ENCODE peak calls at places on chromosomes 7 and 10, in ten cellular contexts. C is mesothelial cell of epicardium; E is CD8-positive, alpha-beta T cell; O is GM20000; T is astrocyte of the spinal cord; L is SK-N-SH; J is neural progenitor cell; W is cardiac fibroblast; M is mucosa of descending colon; N is gastrocnemius medialis. Q is an unnamed sample.

GRCh38 chr7:98617051-98617959 is at the start of gene NPTX2:
- DNase-seq in C (no peak), E (no peak), O (peak), T (no peak), L (peak), J (peak), W (peak), M (peak), N (peak), Q (peak)

GRCh38 chr7:30618080-30618676 is 23.5 kb downstream of the GARS1 start:
- DNase-seq in C (no peak), E (no peak), O (no peak), T (no peak), L (no peak), J (no peak), W (no peak), M (no peak), N (no peak), Q (no peak)

GRCh38 chr7:159023216-159023615 is 121.5 kb downstream of the VIPR2 start:
- DNase-seq in C (no peak), E (no peak), O (no peak), T (no peak), L (no peak), J (no peak), W (no peak), M (no peak), N (no peak), Q (no peak)

GRCh38 chr7:157817944-157818700 is 481.3 kb downstream of the DNAJB6 start:
- DNase-seq in C (no peak), E (no peak), O (no peak), T (no peak), L (no peak), J (no peak), W (no peak), M (no peak), N (no peak), Q (no peak)

GRCh38 chr7:70787275-70787674 is 344.7 kb upstream of the GALNT17 start:
- DNase-seq in C (no peak), E (no peak), O (no peak), T (no peak), L (no peak), J (no peak), W (no peak), M (no peak), N (no peak), Q (peak)

GRCh38 chr7:1154172-1154739 is 5.7 kb downstream of the ZFAND2A start:
- DNase-seq in C (no peak), E (no peak), O (no peak), T (no peak), L (no peak), J (no peak), W (no peak), M (no peak), N (no peak), Q (no peak)

GRCh38 chr10:132709471-132709951 is 76.4 kb downstream of the NKX6-2 start:
- DNase-seq in C (peak), E (no peak), O (no peak), T (no peak), L (no peak), J (no peak), W (no peak), M (no peak), N (no peak), Q (no peak)

GRCh38 chr7:91720255-91720937 is 160.1 kb downstream of the MTERF1 start:
- DNase-seq in C (no peak), E (no peak), O (no peak), T (peak), L (no peak), J (no peak), W (peak), M (no peak), N (no peak), Q (no peak)

GRCh38 chr10:89206402-89207180 is 526 bp downstream of the CH25H start:
- DNase-seq in C (no peak), E (no peak), O (peak), T (no peak), L (peak), J (no peak), W (peak), M (peak), N (no peak), Q (peak)

GRCh38 chr10:96292971-96293909 is 11.0 kb upstream of the DNTT start:
- DNase-seq in C (no peak), E (no peak), O (peak), T (peak), L (peak), J (peak), W (peak), M (no peak), N (no peak), Q (no peak)

GRCh38 chr7:17108049-17108584 is 190.3 kb upstream of the AHR start:
- DNase-seq in C (no peak), E (no peak), O (no peak), T (no peak), L (no peak), J (no peak), W (no peak), M (no peak), N (no peak), Q (no peak)

GRCh38 chr10:114821915-114822770 is 563 bp downstream of the FHIP2A start:
- DNase-seq in C (peak), E (peak), O (peak), T (peak), L (peak), J (peak), W (peak), M (peak), N (peak), Q (peak)

GRCh38 chr7:35802649-35803048 is 1.8 kb downstream of the SEPTIN7 start:
- DNase-seq in C (no peak), E (no peak), O (peak), T (no peak), L (peak), J (peak), W (peak), M (no peak), N (no peak), Q (no peak)

GRCh38 chr7:129529643-129530042 is 27.3 kb downstream of the SMKR1 start:
- DNase-seq in C (no peak), E (no peak), O (no peak), T (no peak), L (no peak), J (no peak), W (no peak), M (no peak), N (no peak), Q (no peak)

GRCh38 chr7:84790873-84791272 is 396.0 kb downstream of the SEMA3D start:
- DNase-seq in C (no peak), E (no peak), O (no peak), T (no peak), L (no peak), J (no peak), W (peak), M (no peak), N (no peak), Q (no peak)

GRCh38 chr7:45978010-45978681 is 57.1 kb upstream of the IGFBP3 start:
- DNase-seq in C (no peak), E (no peak), O (no peak), T (peak), L (no peak), J (peak), W (peak), M (no peak), N (no peak), Q (no peak)

GRCh38 chr10:133008736-133009135 is 66.4 kb upstream of the CFAP46 start:
- DNase-seq in C (no peak), E (no peak), O (no peak), T (no peak), L (no peak), J (no peak), W (no peak), M (no peak), N (no peak), Q (no peak)

GRCh38 chr10:121753726-121754476 is 155.7 kb upstream of the FGFR2 start:
- DNase-seq in C (no peak), E (no peak), O (peak), T (peak), L (peak), J (no peak), W (peak), M (no peak), N (no peak), Q (no peak)

GRCh38 chr7:66880009-66880554 is 40.9 kb upstream of the TMEM248 start:
- DNase-seq in C (no peak), E (no peak), O (no peak), T (no peak), L (no peak), J (no peak), W (no peak), M (peak), N (no peak), Q (no peak)

GRCh38 chr7:132641238-132641637 is 65.0 kb upstream of the PLXNA4 start:
- DNase-seq in C (no peak), E (no peak), O (no peak), T (no peak), L (no peak), J (no peak), W (no peak), M (no peak), N (no peak), Q (no peak)

GRCh38 chr7:105992888-105993287 is 29.8 kb downstream of the CDHR3 start:
- DNase-seq in C (no peak), E (no peak), O (no peak), T (no peak), L (no peak), J (no peak), W (no peak), M (no peak), N (no peak), Q (no peak)
- TF ChIP-seq CTCF in C (no peak), E (no peak), O (no peak), T (no peak), L (no peak), J (no peak), W (no peak), M (no peak), N (no peak), Q (no peak)

DNA sequence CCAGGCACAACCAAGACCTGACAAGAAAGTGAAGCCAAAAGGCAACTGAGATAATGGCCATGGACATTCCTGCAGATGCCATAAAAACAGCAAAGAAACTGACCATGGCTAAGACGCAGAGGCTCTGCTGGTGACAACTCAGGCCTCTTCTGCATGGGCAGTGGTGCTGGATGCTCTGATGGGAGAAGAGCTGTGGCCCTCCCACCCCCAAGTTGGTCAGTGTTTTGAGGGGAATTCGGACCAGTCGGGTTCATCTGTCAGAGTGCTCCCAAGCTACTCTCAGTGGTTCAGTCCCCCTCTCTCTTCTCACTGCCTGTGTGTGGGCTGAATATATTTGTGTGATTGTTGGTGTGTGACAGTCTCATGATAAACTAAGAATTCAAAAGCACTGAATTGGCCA is 79.0 kb upstream of the GPR26 start:
- DNase-seq in C (no peak), E (no peak), O (no peak), T (no peak), L (no peak), J (no peak), W (no peak), M (no peak), N (no peak), Q (no peak)
- TF ChIP-seq CTCF in C (no peak), E (no peak), O (no peak), T (no peak), L (no peak), J (no peak), W (no peak), M (no peak), N (no peak), Q (no peak)

DNA sequence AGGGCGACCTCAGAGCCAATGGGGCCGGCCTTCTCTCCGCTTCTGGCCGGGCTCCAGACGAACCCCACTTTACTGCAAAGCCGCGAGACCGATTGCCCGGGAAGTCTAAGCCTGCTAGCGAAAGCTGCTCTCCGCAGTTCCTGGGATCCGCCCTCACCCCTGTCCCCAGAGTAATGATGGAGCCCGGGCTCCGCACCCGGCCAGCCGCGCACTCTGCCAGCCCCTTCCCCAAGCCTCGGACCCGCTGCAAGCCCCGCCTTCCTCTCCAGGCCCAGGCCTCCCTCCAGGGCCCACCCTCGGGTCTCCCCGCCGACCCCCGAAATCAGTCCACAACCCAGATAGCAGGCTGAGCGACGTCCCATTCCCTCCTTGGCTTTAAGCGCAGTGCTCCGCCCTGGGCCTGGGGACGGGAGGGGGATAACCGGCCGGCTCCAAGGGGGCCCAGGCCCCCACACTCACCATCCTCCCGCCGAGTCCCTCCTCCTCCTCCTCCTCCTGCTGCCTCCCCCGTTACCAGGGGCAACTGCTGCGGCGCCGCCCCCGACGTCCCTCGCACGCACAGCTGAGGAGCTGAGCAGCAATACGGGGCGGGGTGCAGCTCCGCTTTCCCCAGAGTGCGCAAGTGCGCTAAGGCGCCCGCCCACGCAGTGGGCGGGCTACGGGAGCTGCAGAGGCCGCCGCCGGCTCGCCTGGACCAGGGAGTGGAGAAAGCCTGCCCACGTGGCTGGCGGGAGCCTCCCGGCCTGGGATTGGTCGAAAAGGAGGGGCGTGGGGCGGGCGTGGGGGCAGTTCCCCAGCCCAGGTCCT is at the start of gene ARL3:
- DNase-seq in C (peak), E (peak), O (peak), T (peak), L (peak), J (peak), W (peak), M (peak), N (peak), Q (peak)
- TF ChIP-seq CTCF in C (no peak), E (peak), O (no peak), T (no peak), L (no peak), J (peak), W (no peak), M (no peak), N (peak), Q (no peak)

GRCh38 chr10:63227207-63227895 is 94.2 kb downstream of the NRBF2 start:
- DNase-seq in C (no peak), E (no peak), O (peak), T (no peak), L (no peak), J (no peak), W (no peak), M (no peak), N (no peak), Q (no peak)

GRCh38 chr10:63219749-63220148 is 86.6 kb downstream of the NRBF2 start:
- DNase-seq in C (no peak), E (no peak), O (no peak), T (no peak), L (no peak), J (no peak), W (no peak), M (no peak), N (no peak), Q (no peak)

GRCh38 chr10:63228237-63228636 is 95.1 kb downstream of the NRBF2 start:
- DNase-seq in C (no peak), E (no peak), O (no peak), T (no peak), L (no peak), J (no peak), W (no peak), M (no peak), N (no peak), Q (no peak)

GRCh38 chr10:63221950-63222349 is 88.8 kb downstream of the NRBF2 start:
- DNase-seq in C (no peak), E (no peak), O (no peak), T (no peak), L (no peak), J (no peak), W (no peak), M (no peak), N (no peak), Q (no peak)

DNA sequence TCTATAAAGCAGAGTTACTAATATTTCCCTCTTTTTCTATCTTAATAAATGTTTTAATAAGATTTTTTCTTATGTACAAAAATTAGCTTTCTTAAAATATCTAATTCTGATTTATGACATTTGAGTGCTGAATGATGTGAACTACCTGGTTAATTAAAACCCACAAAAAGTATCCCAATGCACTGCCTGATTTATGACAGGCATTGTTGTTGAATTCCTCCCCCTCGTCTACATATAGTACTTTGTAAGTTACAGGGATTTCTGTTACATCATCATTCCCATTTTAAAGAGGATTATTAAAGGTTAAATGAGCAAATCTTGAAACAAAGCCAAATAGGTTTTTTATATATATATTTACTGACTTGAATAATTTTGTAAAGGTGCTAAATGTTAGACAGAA is 91.1 kb downstream of the NRBF2 start:
- DNase-seq in C (no peak), E (no peak), O (no peak), T (no peak), L (no peak), J (no peak), W (no peak), M (no peak), N (no peak), Q (no peak)
- TF ChIP-seq CTCF in C (no peak), E (no peak), O (no peak), T (no peak), L (no peak), J (no peak), W (no peak), M (no peak), N (no peak), Q (no peak)

GRCh38 chr10:20674870-20675385 is 222.2 kb downstream of the NEBL start:
- DNase-seq in C (no peak), E (no peak), O (no peak), T (no peak), L (no peak), J (peak), W (no peak), M (no peak), N (no peak), Q (no peak)
- TF ChIP-seq CTCF in C (no peak), E (no peak), O (no peak), T (no peak), L (no peak), J (no peak), W (no peak), M (no peak), N (no peak), Q (no peak)

GRCh38 chr10:74887614-74888284 is 61.3 kb downstream of the KAT6B start:
- DNase-seq in C (no peak), E (no peak), O (no peak), T (no peak), L (no peak), J (no peak), W (no peak), M (no peak), N (peak), Q (no peak)

GRCh38 chr10:74889662-74889998 is 63.2 kb downstream of the KAT6B start:
- DNase-seq in C (no peak), E (no peak), O (no peak), T (no peak), L (no peak), J (no peak), W (no peak), M (no peak), N (no peak), Q (no peak)

GRCh38 chr10:74891048-74891447 is 64.6 kb downstream of the KAT6B start:
- DNase-seq in C (no peak), E (no peak), O (no peak), T (no peak), L (no peak), J (no peak), W (no peak), M (no peak), N (no peak), Q (no peak)

GRCh38 chr10:74890460-74890859 is 64.1 kb downstream of the KAT6B start:
- DNase-seq in C (no peak), E (no peak), O (no peak), T (no peak), L (no peak), J (no peak), W (no peak), M (no peak), N (no peak), Q (no peak)

DNA sequence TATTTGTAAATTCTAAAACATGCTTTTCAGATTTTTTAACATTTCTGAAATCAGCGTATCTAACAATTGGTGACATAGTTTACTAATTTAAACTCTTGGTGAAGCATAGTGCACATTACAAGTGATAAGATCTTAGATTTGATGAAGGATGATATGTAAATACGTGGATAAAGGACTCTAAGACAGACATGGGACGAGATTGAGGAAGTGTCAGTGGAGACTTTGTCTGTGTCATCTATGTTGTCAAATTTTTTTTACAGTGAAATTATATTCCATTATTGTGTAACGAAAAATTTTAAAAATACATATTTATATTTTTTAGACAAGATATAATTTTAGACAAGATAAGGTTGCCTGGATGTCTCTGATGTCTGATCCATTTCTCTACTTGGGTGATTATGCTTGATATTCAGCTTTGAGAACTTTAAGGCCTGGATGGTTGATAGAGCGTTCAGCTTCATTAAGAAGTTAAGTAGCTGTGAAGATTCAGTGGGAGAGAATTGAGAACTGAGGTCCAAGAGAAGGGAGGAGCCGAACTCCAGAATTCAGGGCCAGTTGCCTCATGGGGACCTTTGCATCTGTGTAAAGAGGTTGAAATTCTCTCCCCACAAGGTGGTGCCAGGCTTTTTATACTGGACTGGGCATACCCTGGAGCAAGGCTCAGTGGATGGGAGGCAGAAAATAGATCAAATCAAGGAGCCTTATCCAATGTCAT is 62.7 kb downstream of the KAT6B start:
- DNase-seq in C (no peak), E (no peak), O (no peak), T (no peak), L (no peak), J (peak), W (no peak), M (peak), N (peak), Q (no peak)
- TF ChIP-seq CTCF in C (no peak), E (no peak), O (no peak), T (no peak), L (peak), J (peak), W (peak), M (no peak), N (peak), Q (no peak)

DNA sequence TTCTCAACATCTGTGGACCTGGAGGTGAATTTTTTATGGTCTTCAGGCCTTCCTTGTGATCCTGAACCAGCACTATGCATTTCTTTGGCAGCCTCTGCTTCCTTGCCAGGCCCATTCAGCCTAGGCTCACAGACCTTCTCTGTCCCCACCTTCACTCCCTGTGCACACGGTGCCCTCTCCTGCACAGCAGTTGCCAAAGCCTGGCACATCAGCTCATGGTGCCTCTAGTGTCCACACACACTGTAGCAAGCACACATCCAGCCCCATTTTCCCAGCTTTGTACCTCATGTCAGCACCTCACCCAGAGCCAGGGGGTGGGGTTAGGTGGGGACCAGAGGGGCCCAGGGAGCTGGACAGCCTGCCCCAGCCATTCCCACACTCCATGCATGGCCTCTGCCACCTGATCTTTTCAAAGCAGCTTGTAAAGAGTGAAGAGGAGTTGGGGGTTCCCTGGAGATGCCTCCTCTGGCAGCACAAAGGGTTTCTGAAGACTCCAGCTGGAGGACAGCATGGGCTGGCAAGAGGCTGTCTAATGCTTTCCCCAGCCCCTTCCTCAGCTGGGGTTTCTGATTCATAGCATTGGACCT is 57.9 kb upstream of the TMEM72 start:
- DNase-seq in C (no peak), E (no peak), O (no peak), T (peak), L (no peak), J (no peak), W (peak), M (no peak), N (no peak), Q (no peak)
- TF ChIP-seq CTCF in C (no peak), E (no peak), O (no peak), T (peak), L (peak), J (peak), W (peak), M (no peak), N (no peak), Q (no peak)